ENCODE peak calls at places on chromosomes 7 and 10, in ten cellular contexts. Q, O, Z, C, B, T, I, A, G and R are unnamed samples.

GRCh38 chr10:3867454-3868273 is 82.7 kb upstream of the KLF6 start:
- DNase-seq in Q (no peak), O (no peak), Z (no peak), C (no peak), B (peak), T (no peak), I (no peak), A (peak), G (no peak), R (no peak)

GRCh38 chr10:111079781-111080180 is 3.0 kb downstream of the ADRA2A start:
- DNase-seq in Q (no peak), O (no peak), Z (no peak), C (no peak), B (no peak), T (no peak), I (no peak), A (no peak), G (no peak), R (no peak)

GRCh38 chr10:131708225-131708624 is 192.6 kb upstream of the PPP2R2D start:
- DNase-seq in Q (no peak), O (no peak), Z (no peak), C (no peak), B (no peak), T (no peak), I (no peak), A (no peak), G (no peak), R (no peak)

GRCh38 chr7:105776068-105776790 is 100.2 kb downstream of the ATXN7L1 start:
- DNase-seq in Q (peak), O (peak), Z (no peak), C (no peak), B (peak), T (peak), I (peak), A (peak), G (no peak), R (peak)

GRCh38 chr10:1179346-1180070 is 123.3 kb downstream of the WDR37 start:
- DNase-seq in Q (no peak), O (no peak), Z (no peak), C (no peak), B (no peak), T (peak), I (no peak), A (no peak), G (no peak), R (no peak)

GRCh38 chr10:84363434-84363833 is 35.0 kb downstream of the CCSER2 start:
- DNase-seq in Q (no peak), O (no peak), Z (no peak), C (no peak), B (no peak), T (no peak), I (no peak), A (no peak), G (no peak), R (no peak)

GRCh38 chr7:68793513-68793912 is 804.8 kb upstream of the AUTS2 start:
- DNase-seq in Q (no peak), O (no peak), Z (no peak), C (no peak), B (no peak), T (no peak), I (no peak), A (no peak), G (no peak), R (no peak)

GRCh38 chr10:21199501-21199900 is 302.4 kb upstream of the NEBL start:
- DNase-seq in Q (no peak), O (no peak), Z (no peak), C (no peak), B (no peak), T (no peak), I (no peak), A (no peak), G (no peak), R (no peak)

GRCh38 chr10:97140284-97140846 is 45.4 kb downstream of the SLIT1 start:
- DNase-seq in Q (no peak), O (no peak), Z (no peak), C (no peak), B (no peak), T (peak), I (no peak), A (no peak), G (no peak), R (no peak)

GRCh38 chr10:69466158-69466490 is 14.9 kb downstream of the TSPAN15 start:
- DNase-seq in Q (no peak), O (no peak), Z (no peak), C (no peak), B (no peak), T (no peak), I (no peak), A (no peak), G (no peak), R (no peak)

GRCh38 chr10:63977329-63977923 is 456.2 kb downstream of the REEP3 start:
- DNase-seq in Q (no peak), O (peak), Z (no peak), C (peak), B (peak), T (no peak), I (no peak), A (peak), G (peak), R (peak)

GRCh38 chr10:107230854-107231253 is 66.3 kb upstream of the SORCS1 start:
- DNase-seq in Q (no peak), O (no peak), Z (no peak), C (no peak), B (no peak), T (no peak), I (no peak), A (no peak), G (no peak), R (no peak)

GRCh38 chr7:19869979-19870378 is 96.6 kb upstream of the TMEM196 start:
- DNase-seq in Q (no peak), O (no peak), Z (no peak), C (no peak), B (no peak), T (no peak), I (no peak), A (no peak), G (no peak), R (no peak)

GRCh38 chr10:86263209-86263608 is 103.4 kb downstream of the GRID1 start:
- DNase-seq in Q (no peak), O (no peak), Z (no peak), C (no peak), B (no peak), T (peak), I (no peak), A (no peak), G (no peak), R (no peak)

GRCh38 chr10:62050941-62051433 is 149.5 kb downstream of the ARID5B start:
- DNase-seq in Q (peak), O (peak), Z (peak), C (peak), B (peak), T (no peak), I (peak), A (peak), G (no peak), R (peak)

GRCh38 chr7:49400891-49401550 is 372.4 kb upstream of the VWC2 start:
- DNase-seq in Q (no peak), O (no peak), Z (no peak), C (no peak), B (no peak), T (no peak), I (no peak), A (peak), G (no peak), R (no peak)

GRCh38 chr10:87657370-87657769 is 2.3 kb upstream of the PAPSS2 start:
- DNase-seq in Q (no peak), O (peak), Z (no peak), C (no peak), B (peak), T (peak), I (no peak), A (no peak), G (no peak), R (no peak)

GRCh38 chr7:150911590-150912267 is 59.4 kb downstream of the AOC1 start:
- DNase-seq in Q (no peak), O (no peak), Z (no peak), C (no peak), B (no peak), T (no peak), I (no peak), A (no peak), G (no peak), R (no peak)

GRCh38 chr7:24073651-24074420 is 210.2 kb upstream of the NPY start:
- DNase-seq in Q (no peak), O (no peak), Z (no peak), C (no peak), B (no peak), T (no peak), I (no peak), A (no peak), G (no peak), R (no peak)

GRCh38 chr7:44967571-44968446 is 11.0 kb downstream of the MYO1G start:
- DNase-seq in Q (no peak), O (no peak), Z (no peak), C (no peak), B (peak), T (peak), I (no peak), A (no peak), G (no peak), R (no peak)

GRCh38 chr10:93481213-93481930 is 762 bp downstream of the MYOF start:
- DNase-seq in Q (no peak), O (no peak), Z (no peak), C (no peak), B (no peak), T (peak), I (no peak), A (no peak), G (no peak), R (no peak)

GRCh38 chr7:46772740-46773139 is 809.2 kb downstream of the TNS3 start:
- DNase-seq in Q (no peak), O (no peak), Z (no peak), C (no peak), B (no peak), T (no peak), I (no peak), A (no peak), G (no peak), R (no peak)

GRCh38 chr7:105691029-105691691 is 109.9 kb upstream of the EFCAB10 start:
- DNase-seq in Q (peak), O (no peak), Z (no peak), C (peak), B (peak), T (no peak), I (no peak), A (no peak), G (no peak), R (peak)

GRCh38 chr10:124621637-124622036 is 122.5 kb downstream of the FAM53B start:
- DNase-seq in Q (no peak), O (no peak), Z (no peak), C (no peak), B (no peak), T (no peak), I (no peak), A (no peak), G (no peak), R (no peak)

GRCh38 chr7:129958643-129959479 is 6.1 kb upstream of the UBE2H start:
- DNase-seq in Q (no peak), O (peak), Z (peak), C (no peak), B (peak), T (peak), I (peak), A (peak), G (peak), R (peak)

GRCh38 chr10:24440817-24441790 is 232.2 kb downstream of the KIAA1217 start:
- DNase-seq in Q (no peak), O (no peak), Z (no peak), C (no peak), B (no peak), T (no peak), I (no peak), A (no peak), G (no peak), R (peak)

GRCh38 chr10:33655921-33656320 is 321.5 kb upstream of the NRP1 start:
- DNase-seq in Q (no peak), O (no peak), Z (no peak), C (no peak), B (peak), T (no peak), I (no peak), A (no peak), G (no peak), R (no peak)

GRCh38 chr10:78618050-78618449 is 450.7 kb upstream of the ZMIZ1 start:
- DNase-seq in Q (no peak), O (no peak), Z (no peak), C (no peak), B (no peak), T (no peak), I (no peak), A (no peak), G (no peak), R (no peak)

GRCh38 chr10:77500754-77501151 is 136.9 kb downstream of the KCNMA1 start:
- DNase-seq in Q (no peak), O (no peak), Z (no peak), C (no peak), B (no peak), T (no peak), I (no peak), A (no peak), G (no peak), R (no peak)

GRCh38 chr10:70186571-70186970 is 16.3 kb upstream of the SAR1A start:
- DNase-seq in Q (no peak), O (no peak), Z (no peak), C (no peak), B (peak), T (no peak), I (no peak), A (peak), G (no peak), R (no peak)

GRCh38 chr10:34358729-34359128 is 456.4 kb downstream of the PARD3 start:
- DNase-seq in Q (no peak), O (no peak), Z (no peak), C (no peak), B (no peak), T (no peak), I (no peak), A (no peak), G (no peak), R (no peak)

GRCh38 chr7:106793015-106793651 is 71.9 kb upstream of the PIK3CG start:
- DNase-seq in Q (no peak), O (peak), Z (no peak), C (peak), B (peak), T (no peak), I (no peak), A (peak), G (peak), R (peak)

GRCh38 chr10:100053686-100054460 is 27.8 kb downstream of the CPN1 start:
- DNase-seq in Q (no peak), O (no peak), Z (no peak), C (no peak), B (no peak), T (no peak), I (no peak), A (no peak), G (no peak), R (no peak)

GRCh38 chr10:99340650-99341049 is 11.5 kb downstream of the CNNM1 start:
- DNase-seq in Q (no peak), O (no peak), Z (no peak), C (no peak), B (no peak), T (no peak), I (no peak), A (no peak), G (no peak), R (no peak)

GRCh38 chr10:115849197-115849596 is 423.8 kb downstream of the GFRA1 start:
- DNase-seq in Q (no peak), O (no peak), Z (no peak), C (no peak), B (no peak), T (no peak), I (no peak), A (no peak), G (no peak), R (no peak)

GRCh38 chr10:97494151-97494550 is 4.1 kb downstream of the MMS19 start:
- DNase-seq in Q (no peak), O (no peak), Z (no peak), C (no peak), B (no peak), T (no peak), I (no peak), A (no peak), G (no peak), R (no peak)

GRCh38 chr10:65320256-65321026 is 1605.4 kb upstream of the LRRTM3 start:
- DNase-seq in Q (no peak), O (no peak), Z (no peak), C (no peak), B (no peak), T (no peak), I (no peak), A (peak), G (no peak), R (no peak)

GRCh38 chr10:43861966-43862751 is 213.5 kb upstream of the ZNF32 start:
- DNase-seq in Q (peak), O (no peak), Z (no peak), C (no peak), B (peak), T (no peak), I (no peak), A (no peak), G (no peak), R (peak)

GRCh38 chr7:17408245-17408903 is 109.9 kb downstream of the AHR start:
- DNase-seq in Q (peak), O (peak), Z (no peak), C (no peak), B (peak), T (peak), I (peak), A (peak), G (peak), R (peak)

DNA sequence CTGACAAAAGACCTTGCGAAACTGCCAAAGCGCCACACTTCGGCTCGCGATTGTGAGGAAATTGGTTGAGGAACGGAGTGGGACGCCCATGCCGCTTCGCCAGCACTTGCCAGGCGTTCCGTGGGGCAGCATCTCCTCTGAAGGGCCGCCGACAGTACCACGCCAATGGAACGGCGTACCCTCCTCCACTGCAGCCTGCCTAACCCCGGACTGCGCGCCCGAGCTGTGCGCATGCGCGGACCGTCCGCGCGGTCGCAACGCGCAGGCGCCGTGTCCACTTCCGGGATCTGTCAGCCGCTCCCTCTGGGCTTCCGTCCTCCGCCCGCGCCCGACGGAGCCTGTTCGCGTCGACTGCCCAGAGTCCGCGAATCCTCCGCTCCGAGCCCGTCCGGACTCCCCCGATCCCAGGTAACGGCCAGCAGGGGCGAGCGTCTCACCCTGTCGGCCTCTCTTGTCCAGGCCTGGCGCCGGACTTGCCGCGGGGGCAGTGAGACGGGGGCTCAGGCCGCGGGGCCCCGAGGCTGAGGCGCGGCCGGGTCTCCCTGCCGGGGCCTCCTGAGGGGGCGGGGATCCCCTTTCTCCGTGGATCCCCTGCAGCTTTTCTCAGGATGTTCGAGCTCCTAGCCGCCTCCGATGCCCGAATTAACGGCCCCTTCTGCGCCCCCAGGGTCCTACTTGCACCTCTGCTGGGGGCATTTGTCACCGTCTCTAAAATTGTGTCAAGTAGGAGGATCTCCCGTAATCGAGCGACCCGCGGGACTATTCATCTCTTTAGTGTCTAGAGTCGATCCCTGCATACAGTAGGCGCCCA is at the start of gene ARPC1A:
- DNase-seq in Q (peak), O (peak), Z (peak), C (peak), B (peak), T (peak), I (peak), A (peak), G (peak), R (peak)
- TF ChIP-seq CTCF in Q (peak), O (no peak), Z (no peak), C (no peak), B (peak), T (no peak), I (peak), A (no peak), G (no peak), R (peak)

GRCh38 chr7:75776295-75776971 is 4.4 kb upstream of the CCL26 start:
- DNase-seq in Q (peak), O (peak), Z (no peak), C (no peak), B (peak), T (no peak), I (no peak), A (peak), G (peak), R (peak)
- TF ChIP-seq CTCF in Q (no peak), O (no peak), Z (no peak), C (peak), B (no peak), T (no peak), I (no peak), A (no peak), G (no peak), R (peak)

GRCh38 chr7:1438821-1439220 is 20.4 kb downstream of the MICALL2 start:
- DNase-seq in Q (no peak), O (no peak), Z (no peak), C (no peak), B (no peak), T (no peak), I (no peak), A (no peak), G (no peak), R (no peak)

GRCh38 chr7:1438208-1438607 is 21.1 kb downstream of the MICALL2 start:
- DNase-seq in Q (no peak), O (no peak), Z (no peak), C (no peak), B (no peak), T (no peak), I (no peak), A (no peak), G (no peak), R (no peak)

GRCh38 chr7:1440620-1441019 is 18.6 kb downstream of the MICALL2 start:
- DNase-seq in Q (no peak), O (no peak), Z (no peak), C (no peak), B (no peak), T (no peak), I (no peak), A (no peak), G (no peak), R (no peak)

GRCh38 chr7:1441615-1442354 is 17.5 kb downstream of the MICALL2 start:
- DNase-seq in Q (no peak), O (no peak), Z (no peak), C (no peak), B (no peak), T (no peak), I (no peak), A (no peak), G (no peak), R (no peak)

DNA sequence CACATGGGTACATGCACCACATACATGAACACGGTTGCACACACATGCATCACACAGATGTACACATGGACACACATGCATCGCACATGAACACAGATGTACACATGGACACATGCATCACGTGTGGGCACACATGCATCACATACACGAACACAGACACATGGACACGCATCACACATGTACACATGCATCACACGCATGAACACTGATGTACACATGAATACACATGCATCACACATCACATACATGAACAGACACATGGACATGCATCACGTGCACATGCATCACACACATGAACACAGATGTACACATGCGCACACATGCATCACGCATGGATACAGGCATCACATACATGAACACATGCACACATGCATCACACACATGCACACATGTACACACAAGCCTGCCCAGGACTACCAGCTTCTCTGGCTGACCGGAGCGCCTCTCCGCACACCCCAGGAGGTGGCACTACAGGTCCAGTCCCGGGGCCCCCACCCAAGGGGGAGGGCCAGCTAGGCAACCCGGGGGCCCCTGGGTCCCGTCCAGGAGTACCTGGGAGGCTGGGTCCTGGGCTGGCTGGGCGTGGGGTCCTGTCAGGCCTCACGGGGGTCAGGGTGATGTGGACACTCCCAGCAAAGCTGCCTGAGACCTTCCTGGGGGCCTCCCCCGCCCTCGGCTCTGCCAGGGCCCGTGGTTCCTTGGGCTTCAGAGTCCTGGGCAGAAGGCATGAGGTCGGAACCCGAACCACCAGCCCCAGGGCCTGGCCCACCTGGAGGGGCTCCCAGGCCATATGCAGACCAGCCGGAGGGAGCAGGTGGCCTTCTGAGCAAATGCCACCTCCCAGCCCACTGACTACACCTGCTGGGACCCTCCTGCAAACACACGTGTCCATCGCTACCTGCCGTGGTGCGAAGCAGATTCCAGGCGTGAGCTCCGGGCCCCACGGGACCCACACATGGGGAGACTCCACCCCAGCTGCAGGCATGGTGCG is 19.6 kb downstream of the MICALL2 start:
- DNase-seq in Q (no peak), O (no peak), Z (no peak), C (no peak), B (no peak), T (no peak), I (no peak), A (no peak), G (no peak), R (no peak)
- TF ChIP-seq CTCF in Q (no peak), O (peak), Z (no peak), C (no peak), B (no peak), T (no peak), I (no peak), A (no peak), G (no peak), R (no peak)

GRCh38 chr7:67489881-67490280 is 493.2 kb downstream of the TYW1 start:
- DNase-seq in Q (no peak), O (no peak), Z (no peak), C (no peak), B (no peak), T (no peak), I (no peak), A (no peak), G (no peak), R (no peak)

GRCh38 chr7:67487316-67487715 is 490.7 kb downstream of the TYW1 start:
- DNase-seq in Q (no peak), O (no peak), Z (no peak), C (no peak), B (no peak), T (no peak), I (no peak), A (no peak), G (no peak), R (no peak)

GRCh38 chr7:67484244-67484751 is 487.7 kb downstream of the TYW1 start:
- DNase-seq in Q (peak), O (peak), Z (peak), C (peak), B (peak), T (peak), I (peak), A (peak), G (peak), R (peak)
- TF ChIP-seq CTCF in Q (peak), O (no peak), Z (peak), C (peak), B (peak), T (peak), I (peak), A (peak), G (peak), R (peak)